ENCODE peak calls at places on chromosomes 16 and 17, in four cellular contexts. J, M, P and B are unnamed samples.

GRCh38 chr17:740240-741055 is 8.1 kb downstream of the TLCD3A start:
- DNase-seq in J (no peak), M (no peak), P (no peak), B (no peak)

GRCh38 chr17:8163978-8164814 is 1.4 kb upstream of the VAMP2 start:
- DNase-seq in J (peak; percentile 76), M (no peak), P (no peak), B (peak; percentile 85)

GRCh38 chr17:49494937-49495841 is at the start of gene NGFR:
- DNase-seq in J (no peak), M (no peak), P (no peak), B (peak; percentile 96)

GRCh38 chr17:49390548-49391324 is 23.9 kb downstream of the PHB1 start:
- DNase-seq in J (no peak), M (peak; percentile 46), P (no peak), B (peak; percentile 74)

GRCh38 chr16:86708431-86708830 is 130.1 kb downstream of the FOXL1 start:
- DNase-seq in J (no peak), M (no peak), P (no peak), B (no peak)

GRCh38 chr17:68401288-68401687 is 56.0 kb downstream of the WIPI1 start:
- DNase-seq in J (no peak), M (no peak), P (no peak), B (no peak)

GRCh38 chr17:77273397-77274136 is 132.8 kb downstream of the SEC14L1 start:
- DNase-seq in J (peak; percentile 20), M (no peak), P (no peak), B (no peak)

GRCh38 chr17:17751489-17751995 is 70.3 kb downstream of the RAI1 start:
- DNase-seq in J (no peak), M (no peak), P (no peak), B (peak; percentile 31)

GRCh38 chr16:627458-628239 is 3.1 kb upstream of the WFIKKN1 start:
- DNase-seq in J (peak; percentile 68), M (no peak), P (no peak), B (no peak)

GRCh38 chr17:64256913-64257807 is 5.9 kb downstream of the TEX2 start:
- DNase-seq in J (no peak), M (no peak), P (no peak), B (no peak)

GRCh38 chr17:4895676-4896331 is 3.5 kb upstream of the C17orf107 start:
- DNase-seq in J (no peak), M (no peak), P (no peak), B (peak; percentile 32)

GRCh38 chr17:60720763-60721531 is 43.3 kb downstream of the BCAS3 start:
- DNase-seq in J (peak; percentile 74), M (peak; percentile 64), P (no peak), B (peak; percentile 72)

GRCh38 chr16:68718596-68718995 is 18.5 kb upstream of the CDH1 start:
- DNase-seq in J (no peak), M (no peak), P (no peak), B (no peak)

GRCh38 chr16:63614421-63614820 is 1507.4 kb downstream of the CDH11 start:
- DNase-seq in J (no peak), M (no peak), P (no peak), B (no peak)

GRCh38 chr17:80889897-80890550 is 101.6 kb upstream of the CHMP6 start:
- DNase-seq in J (no peak), M (no peak), P (no peak), B (no peak)

GRCh38 chr17:58279016-58279671 is 1.6 kb downstream of the MPO start:
- DNase-seq in J (no peak), M (no peak), P (no peak), B (peak; percentile 39)

DNA sequence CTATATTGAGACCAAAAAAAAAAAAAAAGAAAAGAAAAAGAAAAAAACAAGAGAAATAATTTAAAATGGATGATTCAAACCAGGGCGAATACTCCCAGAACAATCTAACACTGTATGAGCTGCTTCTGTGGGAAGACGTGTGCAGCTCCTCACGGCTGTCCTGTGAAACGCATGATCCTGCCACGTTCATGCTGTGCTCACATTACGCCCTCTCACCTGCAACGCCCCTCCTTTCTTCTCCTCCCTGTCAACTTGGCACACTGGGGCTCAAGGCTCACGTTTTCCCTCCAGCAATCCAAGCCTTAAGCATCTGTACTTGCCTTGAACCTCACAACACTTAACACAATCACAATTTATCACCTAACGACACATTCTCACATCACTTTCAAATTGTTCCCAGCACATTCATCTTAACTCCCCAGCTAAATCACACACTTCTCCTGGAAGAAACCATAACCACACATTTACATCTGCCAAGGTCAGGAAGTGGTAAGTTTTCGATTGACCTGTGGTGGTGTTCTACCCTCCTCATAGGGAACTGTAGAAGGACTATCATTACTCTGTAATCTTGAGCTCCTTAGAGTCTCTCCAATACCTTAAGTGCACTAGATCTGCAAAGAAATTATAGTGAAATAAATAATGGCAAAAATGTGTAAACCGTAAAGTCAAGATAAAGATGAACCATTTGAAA is 29.1 kb downstream of the MBTPS1 start:
- DNase-seq in J (no peak), M (no peak), P (no peak), B (no peak)
- TF ChIP-seq PHF8 in J (no peak), M (no peak), P (no peak), B (no peak)

DNA sequence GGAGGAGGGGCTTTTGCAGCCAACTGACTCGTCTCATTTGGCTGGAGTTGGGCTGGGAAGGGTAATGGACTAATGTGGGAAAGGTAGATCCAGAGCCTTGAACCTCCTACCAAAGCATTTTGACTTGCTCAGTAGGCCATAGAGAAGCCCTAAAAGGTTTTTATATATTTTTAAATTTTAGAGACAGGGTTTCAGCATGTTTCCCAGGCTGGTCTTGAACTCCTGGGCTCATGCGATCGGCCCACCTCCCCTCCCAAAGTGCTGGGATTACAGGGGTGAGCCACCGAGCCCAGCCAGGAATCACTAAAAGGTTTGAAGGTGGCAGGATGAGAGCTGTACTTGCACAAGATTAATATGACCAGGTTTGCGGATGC is 2.0 kb upstream of the PITPNC1 start:
- DNase-seq in J (no peak), M (no peak), P (no peak), B (no peak)
- TF ChIP-seq PHF8 in J (no peak), M (no peak), P (no peak), B (no peak)

DNA sequence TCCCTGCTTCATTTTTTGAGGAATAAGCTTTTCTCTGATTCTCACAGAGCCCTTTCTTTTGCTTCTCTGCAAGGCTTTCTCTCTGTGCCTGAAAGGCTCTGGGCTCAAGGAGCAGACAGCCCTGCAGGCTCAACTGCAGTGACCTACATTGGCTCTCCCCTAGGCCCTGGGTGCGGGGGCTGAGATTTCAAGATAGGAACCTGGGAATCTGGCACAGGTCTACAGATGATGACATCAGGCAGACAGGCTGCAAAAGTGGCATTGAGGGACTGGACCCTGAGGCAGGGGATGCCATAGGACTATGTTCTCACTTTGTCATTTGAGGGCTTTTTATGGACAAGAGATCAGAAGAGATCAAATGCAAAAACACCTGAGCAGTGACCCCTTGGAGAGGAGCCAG is 10.1 kb upstream of the NR1D1 start:
- DNase-seq in J (no peak), M (no peak), P (no peak), B (peak; percentile 38)
- TF ChIP-seq PHF8 in J (no peak), M (no peak), P (no peak), B (no peak)

GRCh38 chr17:82385559-82386255 is 14.1 kb downstream of the UTS2R start:
- DNase-seq in J (no peak), M (no peak), P (no peak), B (no peak)

GRCh38 chr17:82383411-82383810 is 11.8 kb downstream of the UTS2R start:
- DNase-seq in J (no peak), M (no peak), P (no peak), B (no peak)

GRCh38 chr17:82384051-82384729 is 12.6 kb downstream of the UTS2R start:
- DNase-seq in J (no peak), M (peak; percentile 29), P (no peak), B (no peak)

GRCh38 chr17:82386256-82386831 is 14.8 kb downstream of the UTS2R start:
- DNase-seq in J (no peak), M (no peak), P (no peak), B (no peak)

GRCh38 chr17:82384730-82385429 is 13.3 kb downstream of the UTS2R start:
- DNase-seq in J (peak; percentile 60), M (peak; percentile 74), P (no peak), B (peak; percentile 37)
- TF ChIP-seq PHF8 in J (no peak), M (no peak), P (no peak), B (no peak)

GRCh38 chr16:55437627-55438026 is 41.4 kb upstream of the MMP2 start:
- DNase-seq in J (no peak), M (no peak), P (no peak), B (no peak)
- TF ChIP-seq PHF8 in J (no peak), M (no peak), P (no peak), B (no peak)